ENCODE peak calls at places on chromosomes 7 and 10, in eight cellular contexts. U is neural progenitor cell, M is PC-3, D is SK-N-SH, H is OCI-LY7, B is hepatocyte, I is HCT116, Q is MM.1S. K is an unnamed sample.

GRCh38 chr7:50284296-50284695 is 20.2 kb upstream of the IKZF1 start:
- DNase-seq in U (no peak), I (no peak), B (no peak), Q (no peak), H (no peak), D (no peak), M (no peak), K (no peak)

GRCh38 chr7:106218546-106218945 is 66.2 kb downstream of the NAMPT start:
- DNase-seq in M (no peak), I (no peak), B (no peak), D (no peak), U (no peak), Q (no peak), H (no peak), K (peak; percentile 42)

GRCh38 chr10:114519306-114519669 is 115.0 kb upstream of the AFAP1L2 start:
- DNase-seq in M (peak; percentile 31), I (peak; percentile 35), B (peak; percentile 41), Q (no peak), U (no peak), H (no peak), D (no peak), K (peak; percentile 28)

GRCh38 chr10:88118769-88119559 is 255.5 kb downstream of the PTEN start:
- DNase-seq in I (no peak), Q (no peak), B (no peak), M (no peak), H (no peak), D (no peak), U (no peak), K (no peak)

GRCh38 chr7:92880212-92881090 is 44.1 kb upstream of the CDK6 start:
- DNase-seq in D (peak; percentile 39), U (peak; percentile 62), I (peak; percentile 4), Q (peak; percentile 13), H (peak; percentile 22), B (peak; percentile 19), M (peak; percentile 16), K (no peak)

GRCh38 chr10:87861566-87861952 is 1.8 kb downstream of the KLLN start:
- DNase-seq in U (peak; percentile 74), M (peak; percentile 84), B (peak; percentile 87), I (no peak), D (no peak), H (peak; percentile 82), Q (peak; percentile 62), K (peak; percentile 94)

GRCh38 chr10:24255115-24255895 is 46.4 kb downstream of the KIAA1217 start:
- DNase-seq in H (no peak), Q (no peak), U (peak; percentile 68), I (no peak), M (peak; percentile 59), D (peak; percentile 58), B (peak; percentile 44), K (peak; percentile 49)

GRCh38 chr7:10022957-10023356 is 950.7 kb upstream of the PHF14 start:
- DNase-seq in B (peak; percentile 67), U (peak; percentile 62), M (peak; percentile 65), Q (no peak), H (no peak), D (peak; percentile 13), I (peak; percentile 12), K (peak; percentile 0)

GRCh38 chr7:74287303-74288033 is 1.7 kb upstream of the CLIP2 start:
- DNase-seq in B (no peak), D (no peak), H (no peak), U (no peak), I (no peak), M (no peak), Q (no peak), K (no peak)

GRCh38 chr10:12807096-12807755 is 194.3 kb downstream of the CCDC3 start:
- DNase-seq in D (peak; percentile 40), B (no peak), M (no peak), H (no peak), U (no peak), I (no peak), Q (no peak), K (no peak)

GRCh38 chr7:35714407-35714806 is 19.5 kb upstream of the HERPUD2 start:
- DNase-seq in I (no peak), H (no peak), U (no peak), D (no peak), M (no peak), Q (no peak), B (no peak), K (no peak)

GRCh38 chr10:62043493-62043938 is 142.0 kb downstream of the ARID5B start:
- DNase-seq in Q (no peak), B (no peak), I (no peak), U (no peak), D (no peak), H (peak; percentile 31), M (peak; percentile 81), K (peak; percentile 76)

GRCh38 chr7:97174308-97174707 is 56.8 kb downstream of the SDHAF3 start:
- DNase-seq in Q (no peak), H (no peak), I (no peak), B (no peak), D (no peak), M (no peak), U (no peak), K (peak; percentile 46)

GRCh38 chr7:113504691-113505090 is 386.3 kb upstream of the SMIM30 start:
- DNase-seq in H (no peak), M (no peak), B (no peak), D (no peak), U (no peak), Q (no peak), I (no peak), K (no peak)

GRCh38 chr7:36746347-36746746 is 22.1 kb upstream of the AOAH start:
- DNase-seq in B (peak; percentile 77), Q (no peak), H (no peak), D (no peak), M (no peak), U (no peak), I (no peak), K (no peak)

GRCh38 chr7:158827411-158828342 is 1.6 kb downstream of the ESYT2 start:
- DNase-seq in B (peak; percentile 36), Q (peak; percentile 35), U (no peak), I (no peak), M (peak; percentile 36), H (peak; percentile 23), D (no peak), K (peak; percentile 65)

GRCh38 chr10:123800299-123800698 is 91.3 kb downstream of the CPXM2 start:
- DNase-seq in D (no peak), M (no peak), I (no peak), B (no peak), H (no peak), Q (no peak), U (no peak), K (peak; percentile 55)

GRCh38 chr7:71626206-71626605 is 494.3 kb downstream of the GALNT17 start:
- DNase-seq in Q (no peak), D (no peak), U (peak; percentile 45), M (no peak), H (no peak), B (no peak), I (no peak), K (peak; percentile 58)

GRCh38 chr10:61091531-61091930 is 147.5 kb upstream of the RHOBTB1 start:
- DNase-seq in U (no peak), B (no peak), Q (no peak), I (no peak), D (no peak), M (no peak), H (no peak), K (no peak)

DNA sequence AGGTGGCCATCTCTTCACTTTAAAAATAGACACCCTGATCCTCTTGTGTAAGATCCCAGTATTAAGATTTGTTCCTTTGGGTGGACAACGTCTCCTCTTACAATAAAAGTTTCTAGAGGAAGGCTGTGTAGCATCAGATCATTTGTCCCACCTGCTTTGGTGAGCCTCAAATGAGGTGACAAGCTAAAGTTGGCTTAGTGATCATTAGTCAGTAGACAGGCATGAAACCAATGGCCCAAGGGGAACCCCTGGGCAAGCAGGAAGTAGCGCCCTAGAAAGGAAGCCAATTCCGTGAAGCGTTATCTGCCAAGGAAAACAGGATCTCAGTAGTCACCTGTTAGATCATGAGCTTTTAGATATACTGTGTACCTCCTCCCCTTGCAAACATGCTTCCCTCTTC is 66.8 kb downstream of the PCGF5 start:
- DNase-seq in H (no peak), U (no peak), B (no peak), D (no peak), I (no peak), Q (no peak), M (no peak), K (no peak)
- H3K27ac ChIP-seq in H (no peak overlapping the region), U (no peak overlapping the region), B (no peak overlapping the region), D (no peak overlapping the region), I (no peak overlapping the region), Q (no peak overlapping the region), M (no peak overlapping the region), K (no peak overlapping the region)

DNA sequence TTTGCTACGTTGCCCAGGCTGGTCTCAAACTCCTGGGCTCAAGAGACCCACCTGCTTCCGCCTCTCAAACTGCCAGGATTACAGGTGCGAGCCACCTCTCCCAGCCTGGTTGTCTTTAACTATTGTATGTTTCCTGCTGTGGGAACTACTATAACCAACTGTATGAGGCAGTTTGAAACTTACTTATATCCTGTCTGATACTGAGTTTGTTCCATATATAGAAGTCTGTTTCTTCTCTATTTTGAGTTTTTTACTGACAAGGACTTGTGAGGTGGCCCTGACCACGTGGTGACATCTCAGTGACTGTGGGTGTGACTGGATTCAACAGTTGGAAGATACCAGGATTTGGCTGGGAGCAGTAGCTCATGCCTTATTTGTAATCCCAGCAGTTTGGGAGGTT is 14.2 kb downstream of the FBH1 start:
- DNase-seq in H (peak; percentile 27), U (no peak), Q (peak; percentile 96), I (no peak), M (no peak), D (no peak), B (no peak), K (no peak)
- TF ChIP-seq EZH2phosphoT487 in H (no peak), U (no peak), Q (no peak), I (no peak), M (no peak), D (no peak), B (no peak), K (no peak)

GRCh38 chr7:6691103-6691502 is 15.6 kb downstream of the ZNF12 start:
- DNase-seq in Q (no peak), U (no peak), D (no peak), M (no peak), H (no peak), B (no peak), I (no peak), K (no peak)
- H3K9me3 ChIP-seq in Q (no peaks in the 10 kb centered on the region), U (peaks cover 84% of the 10 kb centered on the region), D (peaks cover 96% of the 10 kb centered on the region), M (peaks cover 87% of the 10 kb centered on the region), H (peaks cover 53% of the 10 kb centered on the region), B (peaks cover 100% of the 10 kb centered on the region), I (peaks cover 76% of the 10 kb centered on the region), K (peaks cover 48% of the 10 kb centered on the region)

DNA sequence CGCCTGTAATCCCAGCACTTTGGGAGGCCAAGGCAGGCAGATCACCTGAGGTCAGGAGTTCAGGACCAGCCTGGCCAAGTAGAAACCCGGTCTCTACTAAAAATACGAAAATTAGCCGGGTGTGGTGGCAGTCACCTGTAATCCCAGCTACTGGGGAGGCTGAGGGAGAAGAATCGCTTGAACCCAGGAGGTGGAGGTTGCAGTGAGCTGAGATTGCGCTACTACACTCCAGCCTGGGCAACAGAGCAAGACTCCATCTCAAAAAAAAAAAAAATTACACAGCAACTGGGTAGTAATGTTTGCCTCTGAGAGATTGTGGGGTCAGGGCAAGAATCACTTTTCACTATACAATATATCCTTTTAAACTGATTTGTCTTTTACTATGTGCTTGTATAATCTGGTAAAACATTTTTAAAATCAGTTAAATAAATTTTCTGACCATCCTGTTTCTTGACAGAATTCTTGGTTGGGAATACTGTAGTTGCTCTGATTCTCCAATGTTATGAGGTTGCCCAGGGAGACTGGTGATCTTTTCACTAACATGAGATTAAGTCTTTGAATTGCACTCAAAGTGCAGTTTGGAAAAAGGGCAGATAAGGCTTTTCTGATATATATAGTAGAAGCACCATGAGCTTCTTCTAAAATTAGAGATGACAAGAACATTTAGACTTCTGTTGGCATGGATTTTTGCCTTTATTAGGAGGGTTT is 1.5 kb downstream of the ENTPD7 start:
- DNase-seq in M (no peak), B (no peak), I (no peak), Q (no peak), U (no peak), H (no peak), D (no peak), K (no peak)
- H3K27ac ChIP-seq in M (peak overlapping the region; percentile 75), B (peak overlapping the region; percentile 73), I (no peak overlapping the region), Q (no peak overlapping the region), U (no peak overlapping the region), H (no peak overlapping the region), D (no peak overlapping the region), K (peak overlapping the region; percentile 95)

K was measured in GM23248.